ENCODE peak calls at places on chromosomes 7 and 10, in nine cellular contexts. One of them, this sample, is unnamed.

GRCh38 chr7:6637544-6638229 is 569 bp downstream of the ZNF316 start:
- DNase-seq in hepatocyte: peak
- DNase-seq in GM23338: peak
- DNase-seq in GM23248: peak
- DNase-seq in SK-N-SH: peak
- DNase-seq in HCT116: no peak
- DNase-seq in neural progenitor cell: peak
- DNase-seq in MM.1S: peak
- DNase-seq in OCI-LY7: peak
- DNase-seq in this sample: peak

GRCh38 chr10:87915406-87915805 is 52.0 kb downstream of the PTEN start:
- DNase-seq in hepatocyte: no peak
- DNase-seq in GM23338: peak
- DNase-seq in GM23248: no peak
- DNase-seq in SK-N-SH: no peak
- DNase-seq in HCT116: no peak
- DNase-seq in neural progenitor cell: peak
- DNase-seq in MM.1S: no peak
- DNase-seq in OCI-LY7: no peak
- DNase-seq in this sample: no peak

GRCh38 chr10:68137174-68137573 is 27.9 kb downstream of the MYPN start:
- DNase-seq in hepatocyte: no peak
- DNase-seq in GM23338: no peak
- DNase-seq in GM23248: peak
- DNase-seq in SK-N-SH: no peak
- DNase-seq in HCT116: no peak
- DNase-seq in neural progenitor cell: no peak
- DNase-seq in MM.1S: no peak
- DNase-seq in OCI-LY7: no peak
- DNase-seq in this sample: peak

GRCh38 chr7:3134715-3135114 is 91.0 kb upstream of the CARD11 start:
- DNase-seq in hepatocyte: no peak
- DNase-seq in GM23338: no peak
- DNase-seq in GM23248: no peak
- DNase-seq in SK-N-SH: no peak
- DNase-seq in HCT116: no peak
- DNase-seq in neural progenitor cell: no peak
- DNase-seq in MM.1S: no peak
- DNase-seq in OCI-LY7: no peak
- DNase-seq in this sample: no peak

GRCh38 chr7:15515201-15515777 is 46.5 kb downstream of the AGMO start:
- DNase-seq in hepatocyte: peak
- DNase-seq in GM23338: peak
- DNase-seq in GM23248: peak
- DNase-seq in SK-N-SH: no peak
- DNase-seq in HCT116: no peak
- DNase-seq in neural progenitor cell: no peak
- DNase-seq in MM.1S: no peak
- DNase-seq in OCI-LY7: no peak
- DNase-seq in this sample: no peak

GRCh38 chr10:51029172-51029641 is 45.1 kb upstream of the PRKG1 start:
- DNase-seq in hepatocyte: no peak
- DNase-seq in GM23338: no peak
- DNase-seq in GM23248: peak
- DNase-seq in SK-N-SH: no peak
- DNase-seq in HCT116: no peak
- DNase-seq in neural progenitor cell: no peak
- DNase-seq in MM.1S: no peak
- DNase-seq in OCI-LY7: no peak
- DNase-seq in this sample: peak

GRCh38 chr7:91941450-91941849 is 788 bp downstream of the AKAP9 start:
- DNase-seq in hepatocyte: peak
- DNase-seq in GM23338: peak
- DNase-seq in GM23248: peak
- DNase-seq in SK-N-SH: peak
- DNase-seq in HCT116: no peak
- DNase-seq in neural progenitor cell: peak
- DNase-seq in MM.1S: peak
- DNase-seq in OCI-LY7: peak
- DNase-seq in this sample: peak

GRCh38 chr7:26038201-26038990 is 113.6 kb upstream of the NFE2L3 start:
- DNase-seq in hepatocyte: no peak
- DNase-seq in GM23338: no peak
- DNase-seq in GM23248: no peak
- DNase-seq in SK-N-SH: no peak
- DNase-seq in HCT116: no peak
- DNase-seq in neural progenitor cell: no peak
- DNase-seq in MM.1S: peak
- DNase-seq in OCI-LY7: no peak
- DNase-seq in this sample: no peak

GRCh38 chr7:84258628-84259027 is 64.0 kb upstream of the SEMA3A start:
- DNase-seq in hepatocyte: no peak
- DNase-seq in GM23338: no peak
- DNase-seq in GM23248: peak
- DNase-seq in SK-N-SH: no peak
- DNase-seq in HCT116: no peak
- DNase-seq in neural progenitor cell: no peak
- DNase-seq in MM.1S: no peak
- DNase-seq in OCI-LY7: no peak
- DNase-seq in this sample: peak

GRCh38 chr7:87059525-87060287 is at the start of gene ELAPOR2:
- DNase-seq in hepatocyte: peak
- DNase-seq in GM23338: peak
- DNase-seq in GM23248: peak
- DNase-seq in SK-N-SH: peak
- DNase-seq in HCT116: peak
- DNase-seq in neural progenitor cell: peak
- DNase-seq in MM.1S: peak
- DNase-seq in OCI-LY7: peak
- DNase-seq in this sample: peak

DNA sequence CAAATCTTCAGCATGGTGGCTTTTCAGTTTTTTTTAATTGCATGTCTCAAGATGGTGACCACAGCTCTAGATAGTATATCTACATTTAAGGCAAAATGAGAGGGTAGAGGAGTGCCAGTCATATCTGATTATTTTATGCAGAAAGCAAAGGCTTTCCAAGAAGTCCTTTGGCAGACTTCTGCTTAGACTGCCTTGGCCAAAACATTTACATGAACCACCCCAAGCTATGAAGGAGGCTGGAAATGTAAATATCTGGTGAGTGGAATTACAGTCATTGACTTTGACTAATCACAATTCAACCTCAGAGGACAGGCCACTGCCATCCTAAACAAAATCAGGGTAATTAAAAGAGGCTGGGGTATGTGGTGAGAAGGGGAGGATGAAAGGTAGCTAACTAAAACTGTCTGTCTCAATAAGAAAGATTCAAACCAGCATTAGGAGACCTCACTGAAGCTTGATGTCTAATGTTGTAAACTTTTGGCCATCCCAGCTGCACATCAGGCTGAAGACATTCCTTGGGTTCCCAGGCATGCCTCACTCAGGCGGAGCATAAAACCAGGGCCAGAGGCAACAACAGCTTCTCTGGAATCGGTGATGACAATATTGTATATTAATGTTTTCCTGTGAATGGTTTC is 53.4 kb downstream of the PPP1R3C start:
- DNase-seq in hepatocyte: no peak
- DNase-seq in GM23338: no peak
- DNase-seq in GM23248: peak
- DNase-seq in SK-N-SH: no peak
- DNase-seq in HCT116: no peak
- DNase-seq in neural progenitor cell: no peak
- DNase-seq in MM.1S: no peak
- DNase-seq in OCI-LY7: no peak
- DNase-seq in this sample: no peak
- H3K27ac ChIP-seq in hepatocyte: no peak
- H3K27ac ChIP-seq in GM23338: no peak
- H3K27ac ChIP-seq in GM23248: peak
- H3K27ac ChIP-seq in SK-N-SH: peak
- H3K27ac ChIP-seq in HCT116: no peak
- H3K27ac ChIP-seq in neural progenitor cell: no peak
- H3K27ac ChIP-seq in MM.1S: no peak
- H3K27ac ChIP-seq in OCI-LY7: no peak
- H3K27ac ChIP-seq in this sample: no peak

GRCh38 chr7:155299539-155300202 is 2.0 kb downstream of the INSIG1 start:
- DNase-seq in hepatocyte: peak
- DNase-seq in GM23338: no peak
- DNase-seq in GM23248: peak
- DNase-seq in SK-N-SH: no peak
- DNase-seq in HCT116: no peak
- DNase-seq in neural progenitor cell: peak
- DNase-seq in MM.1S: peak
- DNase-seq in OCI-LY7: peak
- DNase-seq in this sample: peak

GRCh38 chr7:155298834-155299538 is 1.3 kb downstream of the INSIG1 start:
- DNase-seq in hepatocyte: peak
- DNase-seq in GM23338: peak
- DNase-seq in GM23248: peak
- DNase-seq in SK-N-SH: peak
- DNase-seq in HCT116: peak
- DNase-seq in neural progenitor cell: peak
- DNase-seq in MM.1S: peak
- DNase-seq in OCI-LY7: peak
- DNase-seq in this sample: peak

GRCh38 chr7:155296788-155297516 is 726 bp upstream of the INSIG1 start:
- DNase-seq in hepatocyte: peak
- DNase-seq in GM23338: peak
- DNase-seq in GM23248: peak
- DNase-seq in SK-N-SH: no peak
- DNase-seq in HCT116: no peak
- DNase-seq in neural progenitor cell: peak
- DNase-seq in MM.1S: peak
- DNase-seq in OCI-LY7: peak
- DNase-seq in this sample: peak

GRCh38 chr7:155297517-155298287 is at the start of gene INSIG1:
- DNase-seq in hepatocyte: peak
- DNase-seq in GM23338: peak
- DNase-seq in GM23248: peak
- DNase-seq in SK-N-SH: peak
- DNase-seq in HCT116: peak
- DNase-seq in neural progenitor cell: peak
- DNase-seq in MM.1S: peak
- DNase-seq in OCI-LY7: peak
- DNase-seq in this sample: peak

GRCh38 chr7:155298288-155298833 is 683 bp downstream of the INSIG1 start:
- DNase-seq in hepatocyte: peak
- DNase-seq in GM23338: peak
- DNase-seq in GM23248: peak
- DNase-seq in SK-N-SH: peak
- DNase-seq in HCT116: no peak
- DNase-seq in neural progenitor cell: peak
- DNase-seq in MM.1S: peak
- DNase-seq in OCI-LY7: no peak
- DNase-seq in this sample: no peak
- TF ChIP-seq EZH2phosphoT487 in hepatocyte: peak
- TF ChIP-seq EZH2phosphoT487 in GM23338: no peak
- TF ChIP-seq EZH2phosphoT487 in GM23248: no peak
- TF ChIP-seq EZH2phosphoT487 in SK-N-SH: no peak
- TF ChIP-seq EZH2phosphoT487 in HCT116: no peak
- TF ChIP-seq EZH2phosphoT487 in neural progenitor cell: no peak
- TF ChIP-seq EZH2phosphoT487 in MM.1S: no peak
- TF ChIP-seq EZH2phosphoT487 in OCI-LY7: no peak
- TF ChIP-seq EZH2phosphoT487 in this sample: no peak

GRCh38 chr7:151486074-151486473 is 33.6 kb downstream of the RHEB start:
- DNase-seq in hepatocyte: no peak
- DNase-seq in GM23338: no peak
- DNase-seq in GM23248: no peak
- DNase-seq in SK-N-SH: no peak
- DNase-seq in HCT116: no peak
- DNase-seq in neural progenitor cell: no peak
- DNase-seq in MM.1S: no peak
- DNase-seq in OCI-LY7: no peak
- DNase-seq in this sample: no peak
- H3K27ac ChIP-seq in hepatocyte: no peak
- H3K27ac ChIP-seq in GM23338: no peak
- H3K27ac ChIP-seq in GM23248: no peak
- H3K27ac ChIP-seq in SK-N-SH: no peak
- H3K27ac ChIP-seq in HCT116: no peak
- H3K27ac ChIP-seq in neural progenitor cell: no peak
- H3K27ac ChIP-seq in MM.1S: no peak
- H3K27ac ChIP-seq in OCI-LY7: no peak
- H3K27ac ChIP-seq in this sample: no peak

DNA sequence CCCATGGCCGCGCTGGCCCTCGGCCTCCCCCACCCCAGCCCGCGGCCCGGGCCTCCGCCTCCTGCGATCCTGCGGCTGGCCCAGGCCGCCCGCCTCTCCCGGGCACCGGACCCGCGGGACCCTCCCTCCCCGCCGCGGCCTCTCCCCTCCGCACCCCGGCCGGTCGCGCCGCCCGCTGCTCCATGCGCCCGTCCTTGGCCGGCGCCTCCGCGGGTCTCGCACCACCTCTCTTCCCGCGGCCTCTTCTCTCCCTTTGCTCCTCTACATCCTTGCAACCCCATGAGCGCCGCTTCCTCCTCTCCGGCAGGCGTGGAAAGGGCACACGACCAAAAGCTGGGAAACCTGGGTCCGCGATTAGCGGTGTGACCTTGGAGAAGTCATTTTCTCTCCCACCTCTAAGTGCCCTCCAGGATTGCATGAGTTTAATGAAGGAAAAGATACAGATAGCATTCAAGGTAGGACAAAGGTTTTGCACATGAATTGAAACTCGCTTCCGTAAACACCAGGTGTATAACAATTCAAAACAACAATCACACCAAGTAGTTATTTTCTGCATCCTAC is 449 bp upstream of the SRPK2 start:
- DNase-seq in hepatocyte: peak
- DNase-seq in GM23338: peak
- DNase-seq in GM23248: peak
- DNase-seq in SK-N-SH: no peak
- DNase-seq in HCT116: peak
- DNase-seq in neural progenitor cell: peak
- DNase-seq in MM.1S: peak
- DNase-seq in OCI-LY7: peak
- DNase-seq in this sample: peak
- TF ChIP-seq EZH2phosphoT487 in hepatocyte: no peak
- TF ChIP-seq EZH2phosphoT487 in GM23338: no peak
- TF ChIP-seq EZH2phosphoT487 in GM23248: no peak
- TF ChIP-seq EZH2phosphoT487 in SK-N-SH: no peak
- TF ChIP-seq EZH2phosphoT487 in HCT116: no peak
- TF ChIP-seq EZH2phosphoT487 in neural progenitor cell: no peak
- TF ChIP-seq EZH2phosphoT487 in MM.1S: no peak
- TF ChIP-seq EZH2phosphoT487 in OCI-LY7: no peak
- TF ChIP-seq EZH2phosphoT487 in this sample: no peak

DNA sequence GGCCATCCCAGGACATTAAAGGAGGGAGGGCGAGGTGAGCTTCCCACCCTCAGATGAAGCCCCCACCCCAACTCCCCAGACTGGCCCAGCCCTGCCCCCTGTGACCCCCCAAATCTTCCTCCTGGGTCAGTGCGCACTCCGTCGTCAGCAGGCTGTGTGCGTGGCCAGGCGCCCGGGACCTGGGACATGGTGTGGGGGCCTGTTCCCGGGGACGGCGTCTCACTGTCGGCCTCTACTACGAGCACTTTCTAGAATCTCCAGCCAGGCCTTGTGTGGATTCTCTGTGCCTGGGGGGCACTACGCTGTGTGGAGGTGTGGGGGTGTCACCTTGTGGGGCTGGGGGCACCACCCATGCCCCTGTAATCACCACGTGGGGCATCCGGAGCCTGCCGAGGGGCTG is 9.8 kb downstream of the PWWP2B start:
- DNase-seq in hepatocyte: no peak
- DNase-seq in GM23338: no peak
- DNase-seq in GM23248: no peak
- DNase-seq in SK-N-SH: no peak
- DNase-seq in HCT116: no peak
- DNase-seq in neural progenitor cell: no peak
- DNase-seq in MM.1S: no peak
- DNase-seq in OCI-LY7: no peak
- DNase-seq in this sample: no peak
- H3K27ac ChIP-seq in hepatocyte: peak
- H3K27ac ChIP-seq in GM23338: peak
- H3K27ac ChIP-seq in GM23248: no peak
- H3K27ac ChIP-seq in SK-N-SH: peak
- H3K27ac ChIP-seq in HCT116: peak
- H3K27ac ChIP-seq in neural progenitor cell: no peak
- H3K27ac ChIP-seq in MM.1S: no peak
- H3K27ac ChIP-seq in OCI-LY7: no peak
- H3K27ac ChIP-seq in this sample: peak